ENCODE peak calls at places on chromosomes 11 and 22, in seven cellular contexts. M, Q, G, Y, P, U and W are unnamed samples. For H3K4me1, the result is how much of the 10 kb centered on the place peaks cover.

GRCh38 chr11:123161386-123161785 is 33.7 kb downstream of the CLMP start:
- DNase-seq in G (no peak), P (no peak), Y (no peak), Q (no peak), M (no peak), U (no peak), W (no peak)

GRCh38 chr11:126257764-126258163 is 10.9 kb downstream of the SRPRA start:
- DNase-seq in Q (no peak), P (no peak), M (no peak), G (no peak), Y (no peak), U (no peak), W (no peak)

GRCh38 chr11:110345756-110346155 is 49.3 kb upstream of the RDX start:
- DNase-seq in U (no peak), G (no peak), M (no peak), Q (no peak), Y (no peak), P (no peak), W (no peak)

GRCh38 chr11:115961168-115962003 is 457.2 kb upstream of the CADM1 start:
- DNase-seq in P (no peak), G (no peak), Q (no peak), U (no peak), M (no peak), Y (no peak), W (no peak)

GRCh38 chr11:133955091-133955846 is 1.5 kb downstream of the IGSF9B start:
- DNase-seq in U (peak), Y (no peak), M (no peak), G (peak), P (no peak), Q (no peak), W (no peak)

GRCh38 chr11:16114978-16115871 is 241.1 kb downstream of the SOX6 start:
- DNase-seq in Y (peak), Q (no peak), U (peak), M (no peak), G (no peak), P (no peak), W (no peak)

GRCh38 chr11:62505112-62505783 is 41.4 kb downstream of the AHNAK start:
- DNase-seq in U (peak), Q (no peak), Y (no peak), M (no peak), P (peak), G (peak), W (no peak)

GRCh38 chr11:67698247-67698646 is 23.8 kb upstream of the ALDH3B2 start:
- DNase-seq in P (no peak), Q (no peak), Y (no peak), G (no peak), M (no peak), U (no peak), W (no peak)

GRCh38 chr11:129237880-129238638 is 45.9 kb upstream of the ARHGAP32 start:
- DNase-seq in P (no peak), G (no peak), Q (no peak), U (no peak), Y (no peak), M (no peak), W (no peak)

GRCh38 chr11:57321996-57322880 is 2.5 kb downstream of the TNKS1BP1 start:
- DNase-seq in M (no peak), Q (peak), P (peak), Y (peak), U (peak), G (peak), W (peak)
- TF ChIP-seq POLR2A in M (no peak), Q (no peak), P (peak), Y (peak), U (no peak), G (peak), W (peak)

GRCh38 chr11:73531386-73531785 is 66.5 kb downstream of the FAM168A start:
- DNase-seq in U (no peak), G (no peak), P (no peak), Y (no peak), M (no peak), Q (no peak), W (no peak)
- H3K4me1 ChIP-seq in U (under half), G (under half), P (under half), Y (under half), M (under half), Q (under half), W (under half)

GRCh38 chr11:86955111-86955673 is at the start of gene FZD4:
- DNase-seq in P (peak), U (peak), Y (peak), G (peak), M (peak), Q (peak), W (peak)
- TF ChIP-seq POLR2A in P (peak), U (peak), Y (peak), G (no peak), M (peak), Q (no peak), W (peak)

DNA sequence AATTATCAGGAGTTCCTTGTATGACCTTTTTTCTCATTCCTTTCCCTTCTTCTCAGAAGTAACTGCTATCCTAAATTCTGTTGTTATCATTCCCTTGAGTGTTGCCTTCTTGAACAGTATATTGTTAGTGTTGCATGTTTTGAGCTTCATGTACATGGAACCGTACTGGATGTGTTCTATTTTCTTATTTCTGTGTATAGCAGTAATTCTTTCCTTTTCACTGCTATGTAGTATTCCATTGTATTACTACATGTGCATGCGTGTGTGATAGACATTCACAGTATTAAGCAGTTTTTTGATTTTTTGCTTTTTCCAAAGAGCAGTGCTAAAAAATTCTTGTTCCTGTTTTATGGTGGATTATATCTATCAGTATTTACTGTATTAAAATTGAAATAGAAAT is 90.3 kb upstream of the RAB1B start:
- DNase-seq in P (no peak), M (no peak), G (no peak), Y (no peak), U (no peak), Q (no peak), W (no peak)
- H3K4me1 ChIP-seq in P (under half), M (under half), G (under half), Y (under half), U (under half), Q (under half), W (under half)

GRCh38 chr22:24059793-24060192 is 48.7 kb downstream of the CABIN1 start:
- DNase-seq in Y (peak), G (no peak), Q (no peak), U (no peak), M (no peak), P (no peak), W (no peak)
- TF ChIP-seq POLR2A in Y (no peak), G (no peak), Q (no peak), U (no peak), M (no peak), P (no peak), W (no peak)

GRCh38 chr22:45511847-45512261 is 9.2 kb downstream of the FBLN1 start:
- DNase-seq in U (peak), P (no peak), G (peak), Y (no peak), Q (peak), M (no peak), W (peak)
- H3K4me1 ChIP-seq in U (half or more), P (under half), G (under half), Y (under half), Q (under half), M (under half), W (under half)

GRCh38 chr22:46013460-46014416 is 36.8 kb upstream of the WNT7B start:
- DNase-seq in Y (peak), G (peak), U (peak), Q (peak), M (peak), P (peak), W (peak)
- TF ChIP-seq POLR2A in Y (peak), G (peak), U (peak), Q (peak), M (peak), P (peak), W (peak)

GRCh38 chr22:28142361-28142801 is 223.3 kb upstream of the PITPNB start:
- DNase-seq in P (no peak), Y (no peak), U (no peak), Q (no peak), G (no peak), M (no peak), W (no peak)
- H3K4me1 ChIP-seq in P (under half), Y (under half), U (under half), Q (under half), G (under half), M (under half), W (under half)

GRCh38 chr22:37012262-37012904 is 6.9 kb downstream of the TST start:
- DNase-seq in U (peak), Y (peak), P (peak), Q (no peak), M (no peak), G (peak), W (no peak)
- TF ChIP-seq POLR2A in U (no peak), Y (no peak), P (peak), Q (no peak), M (no peak), G (peak), W (no peak)